ENCODE peak calls at places on chromosome 6, in nine cellular contexts. U, O, K, Y, R, B, I, W and H are unnamed samples.

GRCh38 chr6:34688956-34689355 is 7.6 kb downstream of the ILRUN start:
- DNase-seq in O (no peak), B (no peak), U (no peak), W (no peak), I (no peak), Y (no peak), K (no peak), R (no peak), H (no peak)

GRCh38 chr6:131831392-131831791 is 23.6 kb downstream of the ENPP1 start:
- DNase-seq in I (no peak), W (no peak), R (no peak), K (no peak), O (no peak), Y (peak), U (no peak), B (peak), H (no peak)

GRCh38 chr6:116279232-116280160 is at the start of gene TSPYL1:
- DNase-seq in W (peak), I (peak), K (peak), O (peak), Y (peak), B (peak), R (peak), U (peak), H (peak)

GRCh38 chr6:113529879-113530278 is 327.3 kb upstream of the MARCKS start:
- DNase-seq in O (no peak), U (no peak), W (no peak), B (no peak), I (no peak), Y (no peak), R (no peak), K (no peak), H (no peak)

GRCh38 chr6:45212976-45213375 is 115.2 kb upstream of the RUNX2 start:
- DNase-seq in O (no peak), U (no peak), K (no peak), B (no peak), I (no peak), W (no peak), R (no peak), Y (no peak), H (no peak)

GRCh38 chr6:88599561-88599960 is 363.9 kb downstream of the RNGTT start:
- DNase-seq in B (no peak), I (no peak), K (no peak), U (no peak), W (no peak), Y (no peak), O (no peak), R (no peak), H (no peak)

GRCh38 chr6:147497472-147497871 is 11.0 kb upstream of the SAMD5 start:
- DNase-seq in U (no peak), R (no peak), O (no peak), K (no peak), B (no peak), I (no peak), Y (no peak), W (no peak), H (no peak)

GRCh38 chr6:138526822-138527235 is 27.5 kb upstream of the NHSL1 start:
- DNase-seq in R (no peak), B (no peak), I (peak), W (peak), U (peak), Y (no peak), O (no peak), K (no peak), H (no peak)

GRCh38 chr6:112038756-112039430 is 15.0 kb upstream of the CCN6 start:
- DNase-seq in K (no peak), R (no peak), U (no peak), Y (peak), B (no peak), O (no peak), I (no peak), W (peak), H (no peak)

GRCh38 chr6:47446974-47447373 is 30.6 kb upstream of the CD2AP start:
- DNase-seq in K (no peak), U (no peak), B (no peak), Y (no peak), O (no peak), I (no peak), W (no peak), R (no peak), H (no peak)

GRCh38 chr6:90463359-90463758 is 123.5 kb downstream of the MAP3K7 start:
- DNase-seq in O (no peak), U (no peak), I (no peak), R (no peak), W (no peak), K (no peak), B (no peak), Y (no peak), H (no peak)